ENCODE peak calls at places on chromosomes 11 and 22, in four cellular contexts. M, N, I and G are unnamed samples.

GRCh38 chr11:17978553-17979287 is 34.1 kb downstream of the SERGEF start:
- DNase-seq in M (peak), N (peak), I (peak), G (no peak)

GRCh38 chr22:36998620-36999351 is 20.5 kb downstream of the TST start:
- DNase-seq in M (no peak), N (no peak), I (no peak), G (no peak)

GRCh38 chr22:45180280-45180679 is 16.6 kb downstream of the NUP50 start:
- DNase-seq in M (no peak), N (no peak), I (no peak), G (no peak)

GRCh38 chr11:99325807-99326206 is 305.1 kb downstream of the CNTN5 start:
- DNase-seq in M (peak), N (peak), I (peak), G (peak)

GRCh38 chr22:50732681-50733080 is 5.3 kb upstream of the ACR start:
- DNase-seq in M (no peak), N (no peak), I (no peak), G (no peak)

GRCh38 chr11:94895971-94896370 is 77.4 kb downstream of the CWC15 start:
- DNase-seq in M (peak), N (peak), I (peak), G (peak)

GRCh38 chr11:109668973-109669634 is 247.1 kb downstream of the C11orf87 start:
- DNase-seq in M (no peak), N (peak), I (peak), G (peak)

GRCh38 chr22:31790240-31790639 is 36.4 kb downstream of the DEPDC5 start:
- DNase-seq in M (no peak), N (no peak), I (no peak), G (no peak)

GRCh38 chr22:29623553-29624169 is 20.2 kb downstream of the NF2 start:
- DNase-seq in M (no peak), N (no peak), I (peak), G (no peak)

GRCh38 chr11:35717043-35717442 is 54.5 kb downstream of the TRIM44 start:
- DNase-seq in M (no peak), N (no peak), I (no peak), G (no peak)

GRCh38 chr11:67600324-67601029 is 6.3 kb upstream of the NDUFV1 start:
- DNase-seq in M (no peak), N (no peak), I (no peak), G (no peak)

GRCh38 chr11:45799562-45799961 is 5.4 kb upstream of the SLC35C1 start:
- DNase-seq in M (no peak), N (no peak), I (no peak), G (no peak)

GRCh38 chr11:43579171-43579918 is 101.2 kb upstream of the HSD17B12 start:
- DNase-seq in M (peak), N (peak), I (peak), G (peak)

GRCh38 chr22:25508761-25509321 is 55.6 kb upstream of the GRK3 start:
- DNase-seq in M (no peak), N (no peak), I (no peak), G (no peak)

GRCh38 chr11:58919561-58919960 is 19.7 kb upstream of the GLYATL1 start:
- DNase-seq in M (no peak), N (no peak), I (peak), G (peak)

GRCh38 chr11:86483591-86484163 is 109.0 kb downstream of the CCDC81 start:
- DNase-seq in M (no peak), N (no peak), I (no peak), G (no peak)

GRCh38 chr11:9565822-9566560 is 7.5 kb upstream of the WEE1 start:
- DNase-seq in M (peak), N (peak), I (peak), G (peak)

DNA sequence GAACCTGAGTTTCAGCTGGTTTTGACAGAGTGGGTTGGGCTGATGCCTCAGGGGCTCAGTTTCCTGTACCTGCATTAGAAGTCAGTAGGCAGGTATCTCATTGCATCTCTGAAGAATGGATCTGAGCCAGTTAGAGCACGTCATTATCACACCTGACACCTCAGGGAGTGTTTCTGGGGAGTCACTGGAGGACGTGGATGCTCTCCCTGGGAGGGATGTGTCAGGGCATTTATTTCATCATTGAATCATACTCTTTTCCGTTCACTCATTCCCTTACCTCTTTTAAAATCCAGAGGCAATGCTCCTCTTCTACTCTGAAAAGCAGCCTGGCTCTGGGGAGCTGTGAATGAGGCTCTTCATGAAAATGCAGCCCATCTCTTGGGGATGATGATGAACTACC is 12.3 kb downstream of the PARVA start:
- DNase-seq in M (no peak), N (no peak), I (no peak), G (no peak)
- H3K9ac ChIP-seq in M (peak), N (no peak), I (no peak), G (no peak)

DNA sequence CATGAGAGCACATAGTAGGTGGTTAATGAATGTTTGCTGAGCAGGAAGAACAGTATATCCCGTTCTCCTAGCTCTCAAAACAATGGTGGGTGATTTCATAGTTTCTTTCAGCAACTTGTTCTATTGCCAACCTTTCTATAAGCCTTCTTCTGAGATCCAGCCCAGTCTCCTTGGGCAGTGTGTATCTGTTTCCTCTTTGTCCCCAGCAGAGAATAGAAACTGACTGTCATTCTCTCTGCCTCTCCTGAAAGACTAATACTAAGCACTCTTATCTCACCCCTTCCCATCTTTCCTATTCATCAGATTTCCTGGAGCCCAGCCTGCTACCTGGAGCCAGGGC is 272.9 kb downstream of the ST3GAL4 start:
- DNase-seq in M (no peak), N (no peak), I (no peak), G (no peak)
- H3K9ac ChIP-seq in M (no peak), N (no peak), I (no peak), G (no peak)

DNA sequence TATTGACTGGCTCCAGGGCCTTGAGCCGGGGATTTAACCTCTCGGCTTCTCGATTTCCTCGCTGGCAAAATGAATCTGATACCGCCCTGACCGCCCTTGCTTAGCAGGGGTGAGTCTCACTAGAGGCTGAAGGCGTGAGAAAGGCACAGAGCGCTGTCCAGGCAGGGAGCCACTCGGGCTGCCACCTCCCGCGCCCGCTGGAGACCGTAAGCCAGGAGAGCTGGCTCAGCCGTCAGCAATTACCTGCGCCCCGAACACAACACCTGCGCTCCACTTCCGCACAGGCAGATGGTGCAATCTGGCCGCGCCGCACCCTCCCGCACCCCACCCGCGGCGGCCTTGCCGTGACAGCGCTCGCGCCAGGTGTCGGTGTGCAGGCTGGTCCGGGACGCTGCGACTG is 65.5 kb downstream of the BUD13 start:
- DNase-seq in M (no peak), N (no peak), I (no peak), G (no peak)
- H3K9ac ChIP-seq in M (no peak), N (no peak), I (no peak), G (no peak)

GRCh38 chr22:28181332-28181731 is 262.3 kb upstream of the PITPNB start:
- DNase-seq in M (no peak), N (peak), I (peak), G (peak)
- H3K9ac ChIP-seq in M (no peak), N (no peak), I (no peak), G (no peak)

DNA sequence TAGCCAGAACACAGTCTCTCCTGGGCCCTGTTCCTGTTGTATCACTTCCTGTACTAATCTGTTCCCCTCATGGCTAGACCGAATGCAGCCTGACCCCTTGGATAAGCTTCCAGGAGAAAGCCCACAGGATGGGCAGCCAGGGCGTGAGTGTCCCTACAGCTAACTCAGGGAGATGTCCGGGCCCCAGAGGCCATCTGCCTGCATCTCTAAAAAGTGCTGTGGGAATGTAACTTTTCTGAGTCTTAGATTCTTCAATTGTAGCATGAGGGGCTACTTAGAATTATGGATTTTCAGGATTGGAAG is 7.7 kb upstream of the MALAT1 start:
- DNase-seq in M (peak), N (peak), I (peak), G (no peak)
- H3K9ac ChIP-seq in M (peak), N (peak), I (peak), G (peak)